ENCODE peak calls at places on chromosomes 5 and 9, in eight cellular contexts. V is left ventricle myocardium inferior; H is activated naive CD8-positive, alpha-beta T cell treated with anti-CD3 and anti-CD28 coated beads, Interleukin-2, amount 50 U/mL, for 16 hours; K is COR-L47; S is mammary epithelial cell; N is NCI-H2171 treated with DMSO at 0.1 percent for 48 hours; D is central memory CD4-positive, alpha-beta T cell; W is iPS-NIHi11. J is an unnamed sample.

GRCh38 chr5:82045526-82046267 is 73.9 kb downstream of the ATG10 start:
- DNase-seq in S (peak; percentile 19), V (no peak), D (no peak), N (no peak), H (no peak), W (no peak), K (no peak), J (no peak)

GRCh38 chr9:35798658-35799366 is 7.4 kb downstream of the NPR2 start:
- DNase-seq in V (no peak), W (no peak), S (peak; percentile 95), K (no peak), H (no peak), D (no peak), N (no peak), J (no peak)

GRCh38 chr9:935348-935965 is 41.0 kb upstream of the DMRT3 start:
- DNase-seq in V (no peak), W (no peak), N (peak; percentile 4), H (no peak), D (no peak), S (peak; percentile 17), K (no peak), J (no peak)

GRCh38 chr5:31251032-31251431 is 57.5 kb downstream of the CDH6 start:
- DNase-seq in H (no peak), D (no peak), N (no peak), V (no peak), S (no peak), W (no peak), K (no peak), J (no peak)

GRCh38 chr9:112218908-112219307 is 43.8 kb upstream of the SUSD1 start:
- DNase-seq in V (no peak), D (no peak), H (no peak), K (no peak), S (no peak), N (no peak), W (no peak), J (no peak)

GRCh38 chr5:87243161-87243877 is 24.4 kb upstream of the RASA1 start:
- DNase-seq in W (no peak), S (peak; percentile 85), V (no peak), D (no peak), K (no peak), H (no peak), N (no peak), J (no peak)

GRCh38 chr5:179232091-179232490 is 113.2 kb downstream of the ADAMTS2 start:
- DNase-seq in D (no peak), H (no peak), V (no peak), S (no peak), K (no peak), N (no peak), W (no peak), J (no peak)

GRCh38 chr5:170307575-170308465 is 10.2 kb upstream of the LCP2 start:
- DNase-seq in N (peak; percentile 0), V (peak; percentile 77), K (no peak), H (no peak), S (peak; percentile 92), D (no peak), W (no peak), J (no peak)

GRCh38 chr5:118327389-118327788 is 661.0 kb downstream of the DTWD2 start:
- DNase-seq in S (no peak), W (no peak), D (no peak), N (no peak), H (no peak), K (no peak), V (no peak), J (no peak)

J was measured in naive thymus-derived CD4-positive, alpha-beta T cell.